ENCODE peak calls at places on chromosomes 2 and 18, in eight cellular contexts. S is A549, F is K562, B is HepG2, C is HCT116, P is GM23338, E is GM12878, X is SK-N-SH. J is an unnamed sample.

GRCh38 chr2:11851881-11852280 is 105.4 kb downstream of the LPIN1 start:
- DNase-seq in P (no peak), S (no peak), X (no peak), E (no peak), C (no peak), F (no peak), B (no peak), J (no peak)

GRCh38 chr18:49764032-49764431 is 49.3 kb downstream of the ACAA2 start:
- DNase-seq in F (no peak), E (no peak), S (no peak), B (no peak), P (no peak), X (no peak), C (no peak), J (no peak)

GRCh38 chr18:11089931-11090715 is 59.2 kb downstream of the PIEZO2 start:
- DNase-seq in X (no peak), B (no peak), C (no peak), S (no peak), F (no peak), E (no peak), P (no peak), J (no peak)

GRCh38 chr2:126836761-126837679 is 61.7 kb upstream of the TEX51 start:
- DNase-seq in B (no peak), P (no peak), S (no peak), C (no peak), E (no peak), X (no peak), F (no peak), J (no peak)

GRCh38 chr2:79887747-79888374 is 375.0 kb downstream of the CTNNA2 start:
- DNase-seq in P (peak; percentile 82), F (peak; percentile 35), S (peak; percentile 8), E (peak; percentile 9), C (peak; percentile 31), X (peak; percentile 54), B (peak; percentile 61), J (peak; percentile 39)

GRCh38 chr18:40326987-40327386 is 1628.0 kb upstream of the PIK3C3 start:
- DNase-seq in F (no peak), C (no peak), S (no peak), X (no peak), E (no peak), P (peak; percentile 22), B (no peak), J (no peak)

GRCh38 chr18:44839239-44839666 is 158.6 kb downstream of the SETBP1 start:
- DNase-seq in P (peak; percentile 37), F (peak; percentile 69), S (peak; percentile 38), E (peak; percentile 64), X (no peak), C (no peak), B (no peak), J (no peak)

GRCh38 chr2:45743531-45744391 is 92.3 kb downstream of the PRKCE start:
- DNase-seq in C (no peak), X (peak; percentile 79), S (no peak), P (no peak), F (no peak), E (no peak), B (no peak), J (no peak)

GRCh38 chr2:203713381-203713780 is 6.9 kb downstream of the CD28 start:
- DNase-seq in C (no peak), B (no peak), E (no peak), P (no peak), F (no peak), S (no peak), X (no peak), J (no peak)

GRCh38 chr2:234974501-234975385 is 22.9 kb downstream of the SH3BP4 start:
- DNase-seq in B (no peak), S (no peak), F (no peak), E (no peak), P (no peak), C (no peak), X (no peak), J (no peak)

GRCh38 chr2:58271826-58272225 is 30.7 kb upstream of the FANCL start:
- DNase-seq in B (peak; percentile 7), E (no peak), S (no peak), C (no peak), P (no peak), X (no peak), F (no peak), J (no peak)

GRCh38 chr2:105494683-105495425 is 96.0 kb upstream of the FHL2 start:
- DNase-seq in X (no peak), P (no peak), S (no peak), B (no peak), C (no peak), F (no peak), E (no peak), J (no peak)

GRCh38 chr2:117763806-117764205 is 50.7 kb upstream of the DDX18 start:
- DNase-seq in B (no peak), F (no peak), C (no peak), X (no peak), P (no peak), S (no peak), E (no peak), J (no peak)

GRCh38 chr18:8801263-8801901 is 96.0 kb downstream of the MTCL1 start:
- DNase-seq in F (no peak), X (no peak), E (no peak), B (no peak), P (no peak), S (no peak), C (no peak), J (peak; percentile 47)

GRCh38 chr2:238684362-238685326 is 163.2 kb upstream of the TWIST2 start:
- DNase-seq in F (no peak), B (peak; percentile 29), X (no peak), P (no peak), E (no peak), S (peak; percentile 97), C (peak; percentile 80), J (peak; percentile 92)

GRCh38 chr2:110664135-110664534 is 13.7 kb downstream of the BUB1 start:
- DNase-seq in E (no peak), P (no peak), F (no peak), C (no peak), B (peak; percentile 43), X (no peak), S (no peak), J (no peak)

GRCh38 chr2:218856168-218856895 is 3.3 kb upstream of the WNT6 start:
- DNase-seq in S (no peak), B (no peak), X (peak; percentile 76), C (no peak), E (no peak), F (no peak), P (no peak), J (no peak)

GRCh38 chr2:96526101-96526591 is 10.4 kb upstream of the ARID5A start:
- DNase-seq in S (no peak), P (no peak), E (no peak), B (no peak), C (no peak), F (no peak), X (no peak), J (no peak)

GRCh38 chr2:86140969-86141392 is 34.9 kb downstream of the PTCD3 start:
- DNase-seq in F (no peak), S (no peak), P (no peak), B (peak; percentile 64), C (no peak), E (no peak), X (no peak), J (no peak)

GRCh38 chr18:40911041-40911440 is 1044.0 kb upstream of the PIK3C3 start:
- DNase-seq in X (no peak), S (no peak), F (no peak), B (no peak), P (no peak), C (no peak), E (no peak), J (no peak)

GRCh38 chr2:27123302-27124150 is at the start of gene ABHD1:
- DNase-seq in C (no peak), X (peak; percentile 94), B (peak; percentile 59), F (peak; percentile 64), E (no peak), S (peak; percentile 69), P (peak; percentile 69), J (no peak)

GRCh38 chr18:54284967-54285785 is 15.9 kb downstream of the POLI start:
- DNase-seq in C (no peak), P (no peak), B (no peak), F (peak; percentile 6), S (no peak), X (no peak), E (peak; percentile 97), J (no peak)

GRCh38 chr2:215357660-215358059 is 45.8 kb downstream of the ATIC start:
- DNase-seq in B (no peak), F (no peak), E (no peak), P (no peak), C (no peak), S (no peak), X (no peak), J (no peak)

GRCh38 chr2:38386377-38386776 is 9.3 kb upstream of the ATL2 start:
- DNase-seq in P (no peak), C (no peak), S (no peak), E (no peak), F (peak; percentile 64), X (no peak), B (no peak), J (no peak)
- TF ChIP-seq REST in P (no peak), C (no peak), S (no peak), E (no peak), F (no peak), X (no peak), B (no peak), J (no peak)

GRCh38 chr2:65918760-65919187 is 486.4 kb upstream of the SPRED2 start:
- DNase-seq in B (peak; percentile 76), X (no peak), E (no peak), P (peak; percentile 41), S (no peak), F (no peak), C (no peak), J (no peak)

GRCh38 chr2:65916177-65916576 is 483.8 kb upstream of the SPRED2 start:
- DNase-seq in B (no peak), S (no peak), P (no peak), E (no peak), F (no peak), C (no peak), X (no peak), J (no peak)

GRCh38 chr2:65916785-65917295 is 484.4 kb upstream of the SPRED2 start:
- DNase-seq in P (no peak), B (no peak), E (no peak), F (no peak), X (no peak), C (no peak), S (no peak), J (no peak)

GRCh38 chr2:65919579-65920188 is 487.3 kb upstream of the SPRED2 start:
- DNase-seq in S (no peak), C (no peak), E (no peak), F (no peak), X (no peak), B (no peak), P (peak; percentile 38), J (no peak)

GRCh38 chr2:65917990-65918389 is 485.6 kb upstream of the SPRED2 start:
- DNase-seq in E (no peak), F (no peak), X (no peak), B (no peak), C (no peak), S (no peak), P (no peak), J (no peak)
- H3K27ac ChIP-seq in E (no peak overlapping the region), F (no peak overlapping the region), X (no peak overlapping the region), B (no peak overlapping the region), C (no peak overlapping the region), S (no peak overlapping the region), P (no peak overlapping the region), J (no peak overlapping the region)

GRCh38 chr2:21657475-21657874 is 533.7 kb downstream of the TDRD15 start:
- DNase-seq in F (no peak), P (no peak), S (no peak), X (no peak), E (no peak), C (no peak), B (no peak), J (no peak)
- TF ChIP-seq REST in F (no peak), P (no peak), S (no peak), X (no peak), E (no peak), C (no peak), B (no peak), J (no peak)

GRCh38 chr2:155727097-155727906 is 605.2 kb downstream of the NR4A2 start:
- DNase-seq in E (no peak), B (no peak), P (peak; percentile 61), F (no peak), X (no peak), C (no peak), S (no peak), J (no peak)
- H3K27ac ChIP-seq in E (no peak overlapping the region), B (no peak overlapping the region), P (peak overlapping the region; percentile 37), F (no peak overlapping the region), X (no peak overlapping the region), C (no peak overlapping the region), S (no peak overlapping the region), J (no peak overlapping the region)

J was measured in Panc1.